ENCODE peak calls at places on chromosomes 12 and 14, in ten cellular contexts. W is heart right ventricle, S is tibial artery, R is testis, J is WERI-Rb-1, P is thoracic aorta, L is transverse colon, T is lower lobe of right lung, U is endodermal cell, M is PC-3. D is an unnamed sample. For H3K27me3, the result is how much of the 10 kb centered on the place peaks cover.

GRCh38 chr12:56198836-56199235 is 9.6 kb upstream of the SMARCC2 start:
- DNase-seq in W (no peak), S (no peak), R (no peak), J (no peak), P (no peak), L (no peak), T (no peak), U (no peak), M (no peak), D (no peak)

GRCh38 chr12:119171266-119171665 is 7.5 kb upstream of the HSPB8 start:
- DNase-seq in W (no peak), S (no peak), R (no peak), J (no peak), P (no peak), L (no peak), T (no peak), U (no peak), M (no peak), D (no peak)

GRCh38 chr14:32808574-32809098 is 130.0 kb upstream of the NPAS3 start:
- DNase-seq in W (peak), S (no peak), R (no peak), J (no peak), P (no peak), L (no peak), T (no peak), U (no peak), M (peak), D (no peak)

GRCh38 chr12:120735181-120735580 is 9.6 kb downstream of the ACADS start:
- DNase-seq in W (no peak), S (no peak), R (no peak), J (no peak), P (no peak), L (no peak), T (no peak), U (no peak), M (no peak), D (peak)

GRCh38 chr12:53051058-53051880 is 1.4 kb downstream of the TNS2 start:
- DNase-seq in W (peak), S (peak), R (peak), J (peak), P (no peak), L (peak), T (no peak), U (peak), M (no peak), D (peak)

GRCh38 chr12:31973818-31974217 is 14.6 kb downstream of the RESF1 start:
- DNase-seq in W (no peak), S (no peak), R (no peak), J (no peak), P (no peak), L (no peak), T (no peak), U (no peak), M (no peak), D (no peak)

GRCh38 chr14:52790011-52790755 is 1.2 kb downstream of the GNPNAT1 start:
- DNase-seq in W (no peak), S (no peak), R (no peak), J (no peak), P (no peak), L (no peak), T (no peak), U (no peak), M (peak), D (no peak)

GRCh38 chr14:23175823-23176222 is 7.6 kb downstream of the SLC7A8 start:
- DNase-seq in W (no peak), S (no peak), R (no peak), J (no peak), P (no peak), L (no peak), T (no peak), U (no peak), M (peak), D (no peak)

GRCh38 chr14:34931206-34931605 is 51.6 kb upstream of the SRP54 start:
- DNase-seq in W (no peak), S (no peak), R (no peak), J (no peak), P (no peak), L (peak), T (no peak), U (no peak), M (peak), D (peak)

GRCh38 chr14:50359631-50360030 is 37.0 kb downstream of the CDKL1 start:
- DNase-seq in W (no peak), S (no peak), R (no peak), J (no peak), P (no peak), L (no peak), T (no peak), U (no peak), M (no peak), D (no peak)

GRCh38 chr14:50354527-50354926 is 42.2 kb downstream of the CDKL1 start:
- DNase-seq in W (no peak), S (no peak), R (no peak), J (no peak), P (no peak), L (no peak), T (no peak), U (no peak), M (no peak), D (no peak)

GRCh38 chr14:50357753-50358380 is 38.8 kb downstream of the CDKL1 start:
- DNase-seq in W (no peak), S (no peak), R (no peak), J (no peak), P (no peak), L (no peak), T (no peak), U (no peak), M (no peak), D (no peak)

GRCh38 chr14:50355692-50356091 is 41.0 kb downstream of the CDKL1 start:
- DNase-seq in W (no peak), S (no peak), R (no peak), J (no peak), P (no peak), L (no peak), T (no peak), U (no peak), M (no peak), D (no peak)

DNA sequence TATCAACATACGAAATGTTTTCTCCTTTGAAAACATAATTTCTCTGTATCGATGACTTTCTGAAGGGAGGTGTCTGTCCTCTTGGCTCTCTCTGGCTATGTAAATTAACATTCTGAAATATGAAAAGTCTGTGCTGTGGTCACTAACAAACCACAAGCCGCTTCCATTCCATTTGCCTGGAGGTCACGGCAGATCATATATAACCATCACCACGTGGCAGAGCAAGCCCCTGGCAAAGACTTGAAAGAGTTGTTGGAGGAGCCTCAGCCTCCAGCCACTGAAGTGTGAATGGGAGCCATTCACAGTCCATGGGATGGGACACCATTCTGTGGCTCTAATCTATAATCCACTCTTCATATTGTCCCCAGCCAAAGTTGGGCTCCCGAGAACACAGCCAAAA is 39.6 kb downstream of the CDKL1 start:
- DNase-seq in W (no peak), S (no peak), R (no peak), J (no peak), P (no peak), L (no peak), T (no peak), U (no peak), M (no peak), D (no peak)
- H3K4me3 ChIP-seq in W (no peak), S (no peak), R (no peak), J (no peak), P (no peak), L (no peak), T (no peak), U (no peak), M (no peak), D (no peak)

DNA sequence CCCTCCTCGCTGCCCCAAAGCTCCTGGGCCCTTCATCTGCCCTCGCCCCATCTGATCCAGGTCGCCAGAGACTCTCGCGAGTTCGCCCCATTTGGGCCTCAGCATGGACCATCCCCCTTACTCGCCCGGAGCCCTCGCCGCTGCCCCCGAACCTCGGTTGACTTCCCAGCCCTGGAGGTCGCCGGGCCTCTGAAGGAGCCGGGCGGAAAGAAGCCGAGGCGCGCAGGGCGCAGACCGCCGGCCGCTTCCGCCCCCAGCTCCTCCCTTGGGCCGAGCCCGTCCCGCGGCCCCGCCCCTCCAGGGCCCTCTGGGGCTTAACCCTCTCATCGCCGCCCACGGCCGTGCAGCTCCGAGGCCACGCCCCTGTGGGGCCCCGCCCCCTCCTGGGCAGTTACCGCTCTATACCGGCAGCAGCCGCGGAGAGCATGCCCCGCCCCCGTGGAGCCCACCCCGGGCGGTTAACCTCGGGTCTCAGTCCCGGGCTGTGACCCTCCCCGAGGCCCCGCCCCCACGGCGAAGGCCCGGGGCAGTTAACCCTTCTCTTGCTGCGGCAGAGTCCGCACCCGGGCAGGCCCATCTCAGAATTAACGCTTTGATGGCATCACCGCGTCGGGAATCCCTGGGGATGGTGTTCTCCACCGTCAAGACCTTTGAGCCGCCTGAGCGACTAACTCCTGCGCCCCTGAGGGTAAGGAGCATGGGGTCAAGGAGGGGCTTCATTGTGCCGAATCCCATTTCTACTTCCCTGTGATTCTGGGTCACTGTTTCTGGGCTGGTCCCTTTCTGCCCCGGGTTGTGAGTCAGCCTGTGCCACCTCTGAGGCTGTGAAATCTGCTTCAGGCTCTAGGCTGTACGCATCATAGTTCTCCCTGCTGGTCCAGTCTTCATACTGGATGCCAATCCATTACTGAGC is at the start of gene SPSB2:
- DNase-seq in W (peak), S (peak), R (peak), J (peak), P (peak), L (peak), T (peak), U (peak), M (peak), D (peak)
- TF ChIP-seq CTCF in W (no peak), S (no peak), R (no peak), J (no peak), P (no peak), L (no peak), T (peak), U (no peak), M (no peak), D (no peak)

GRCh38 chr12:13976028-13976584 is 5.3 kb downstream of the GRIN2B start:
- DNase-seq in W (no peak), S (no peak), R (no peak), J (no peak), P (no peak), L (no peak), T (no peak), U (no peak), M (no peak), D (no peak)
- H3K27me3 ChIP-seq in W (under half), S (under half), R (under half), J (under half), P (under half), L (under half), T (under half), U (half or more), M (half or more), D (under half)

DNA sequence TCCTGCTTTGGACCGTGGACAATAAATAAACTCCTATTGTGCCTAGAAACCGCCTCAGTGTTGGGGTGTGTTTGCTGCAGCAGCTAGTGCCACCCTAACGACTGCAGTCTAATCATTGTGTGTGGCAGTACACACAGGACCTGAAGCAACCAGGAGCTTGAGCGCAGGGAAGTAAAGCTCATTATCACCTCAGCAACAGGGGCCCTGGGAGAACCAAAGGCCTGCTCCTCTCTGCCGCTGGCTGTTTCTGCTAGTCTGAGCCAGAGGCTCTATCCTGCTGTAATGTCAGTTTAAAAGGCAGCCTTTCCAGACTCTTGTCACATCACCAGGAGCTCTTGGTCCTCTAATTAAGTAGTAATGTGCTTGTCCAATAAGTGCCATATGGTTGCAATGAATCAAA is 119.3 kb downstream of the CACNA1C start:
- DNase-seq in W (no peak), S (no peak), R (no peak), J (peak), P (no peak), L (no peak), T (no peak), U (peak), M (no peak), D (no peak)
- H3K4me3 ChIP-seq in W (no peak), S (no peak), R (no peak), J (peak), P (no peak), L (no peak), T (no peak), U (peak), M (no peak), D (no peak)

GRCh38 chr12:2673966-2674810 is 120.6 kb upstream of the FKBP4 start:
- DNase-seq in W (no peak), S (no peak), R (no peak), J (no peak), P (no peak), L (no peak), T (no peak), U (peak), M (no peak), D (no peak)
- TF ChIP-seq CTCF in W (no peak), S (no peak), R (no peak), J (peak), P (no peak), L (no peak), T (no peak), U (peak), M (peak), D (no peak)

DNA sequence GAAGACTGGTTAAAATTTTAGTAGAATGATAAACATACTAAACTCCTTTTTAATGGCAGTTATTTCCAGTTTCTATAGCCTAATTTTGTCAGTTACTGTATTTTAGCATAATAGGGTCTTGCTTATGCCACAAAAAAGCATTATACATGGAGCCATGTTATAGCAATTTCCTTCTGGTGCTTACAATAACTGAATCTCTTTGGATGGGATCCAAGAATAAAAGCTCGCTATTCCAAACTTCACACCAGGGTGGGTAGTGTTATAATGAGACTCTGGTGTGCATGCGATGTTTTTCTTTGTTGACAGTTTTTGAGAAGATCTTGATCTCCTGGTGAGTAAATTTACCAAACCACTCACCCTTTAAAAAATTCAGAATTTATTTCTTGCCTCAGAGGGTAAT is 90.4 kb upstream of the CCDC91 start:
- DNase-seq in W (no peak), S (no peak), R (no peak), J (no peak), P (no peak), L (no peak), T (no peak), U (no peak), M (no peak), D (no peak)
- H3K27me3 ChIP-seq in W (under half), S (under half), R (under half), J (under half), P (under half), L (under half), T (under half), U (under half), M (under half), D (under half)

GRCh38 chr12:100797786-100798580 is 3.4 kb downstream of the ANO4 start:
- DNase-seq in W (no peak), S (no peak), R (no peak), J (no peak), P (no peak), L (no peak), T (no peak), U (no peak), M (no peak), D (no peak)

GRCh38 chr12:100795193-100796179 is 910 bp downstream of the ANO4 start:
- DNase-seq in W (no peak), S (no peak), R (no peak), J (no peak), P (no peak), L (no peak), T (no peak), U (peak), M (no peak), D (no peak)

GRCh38 chr12:100796616-100797015 is 2.0 kb downstream of the ANO4 start:
- DNase-seq in W (no peak), S (no peak), R (no peak), J (no peak), P (no peak), L (no peak), T (no peak), U (no peak), M (no peak), D (no peak)

GRCh38 chr12:100798799-100799198 is 4.2 kb downstream of the ANO4 start:
- DNase-seq in W (no peak), S (no peak), R (no peak), J (no peak), P (no peak), L (no peak), T (no peak), U (no peak), M (no peak), D (no peak)

GRCh38 chr12:100797246-100797645 is 2.7 kb downstream of the ANO4 start:
- DNase-seq in W (no peak), S (no peak), R (no peak), J (no peak), P (no peak), L (no peak), T (no peak), U (no peak), M (no peak), D (no peak)
- H3K4me3 ChIP-seq in W (no peak), S (no peak), R (no peak), J (no peak), P (no peak), L (no peak), T (no peak), U (no peak), M (no peak), D (no peak)

DNA sequence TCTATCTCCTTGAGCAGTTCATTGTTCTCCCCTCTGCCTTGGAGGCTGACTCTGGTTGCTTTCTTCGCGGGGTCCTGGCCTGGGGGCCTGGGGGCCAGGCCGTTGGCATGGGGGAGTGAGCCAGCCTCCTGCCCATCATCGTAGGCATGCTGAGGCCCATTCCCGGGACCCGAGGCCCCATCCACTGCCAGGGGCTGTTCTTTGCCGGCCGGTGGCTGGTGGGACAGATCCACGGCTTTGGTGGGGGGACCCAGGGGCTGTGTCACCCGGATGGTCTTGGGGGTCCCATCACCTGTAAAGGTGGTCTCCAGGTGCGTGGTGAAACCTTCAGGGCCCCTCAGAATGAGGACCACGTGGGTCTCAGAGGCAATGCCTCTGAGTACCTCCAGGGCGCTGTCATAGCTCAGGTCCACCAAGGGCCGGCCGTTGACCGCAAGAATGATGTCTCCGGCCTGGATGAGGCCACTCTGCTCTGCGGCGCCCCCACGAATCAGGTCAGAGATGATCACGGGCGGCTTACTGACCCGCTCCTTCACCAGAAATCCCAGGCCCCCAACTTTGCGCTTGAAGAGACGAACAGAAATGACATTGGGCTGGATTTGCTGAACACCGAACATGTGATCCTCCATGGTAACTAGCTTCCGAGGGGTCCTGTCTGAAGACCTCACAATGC is 30.8 kb downstream of the NOS1 start:
- DNase-seq in W (no peak), S (no peak), R (no peak), J (no peak), P (no peak), L (no peak), T (no peak), U (peak), M (no peak), D (no peak)
- TF ChIP-seq CTCF in W (no peak), S (no peak), R (no peak), J (no peak), P (no peak), L (no peak), T (no peak), U (peak), M (no peak), D (no peak)

DNA sequence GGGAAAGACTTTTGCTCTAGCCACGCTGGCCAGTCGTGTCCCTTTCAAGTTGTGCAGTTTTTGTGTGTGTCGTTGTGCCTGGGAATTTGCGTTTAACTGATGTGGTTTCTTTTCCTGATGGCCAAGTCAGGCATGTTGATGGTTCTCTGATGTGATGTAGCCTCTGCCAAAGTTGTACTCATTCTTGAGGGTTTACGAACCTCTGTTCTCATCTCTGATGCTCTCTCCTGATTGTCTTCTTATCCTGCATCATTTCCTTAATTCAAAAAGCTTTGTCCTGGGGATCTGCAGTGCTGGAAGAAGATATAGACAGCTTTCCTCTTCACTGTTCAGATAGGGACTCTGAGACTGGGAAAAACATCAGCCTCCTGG is 25.4 kb downstream of the CD9 start:
- DNase-seq in W (no peak), S (no peak), R (no peak), J (no peak), P (no peak), L (no peak), T (no peak), U (no peak), M (no peak), D (peak)
- H3K27me3 ChIP-seq in W (under half), S (under half), R (under half), J (under half), P (under half), L (under half), T (under half), U (under half), M (under half), D (under half)

D was measured in bronchial epithelial cell.